ENCODE peak calls at places on chromosomes 11 and 22, in seven cellular contexts. N is NCI-H510A treated with DMSO at 0.1 percent for 48 hours; F is lower lobe of right lung; P is GM12865; V is stimulated activated CD8-positive, alpha-beta memory T cell treated with anti-CD3 and anti-CD28 coated beads, Interleukin-12 subunit alpha, Interleukin-12 subunit beta, amount 100 ng/mL, for 4 hours; G is T follicular helper cell; K is T-helper 1 cell. Z is an unnamed sample.

GRCh38 chr22:43796567-43796966 is 15.5 kb downstream of the EFCAB6 start:
- DNase-seq in P (no peak), F (no peak), V (no peak), K (no peak), N (peak), G (no peak), Z (peak)

GRCh38 chr22:32531228-32531627 is 56.6 kb downstream of the FBXO7 start:
- DNase-seq in K (no peak), V (no peak), P (no peak), G (no peak), F (no peak), N (no peak), Z (peak)

GRCh38 chr11:110856993-110857812 is 145.0 kb upstream of the ARHGAP20 start:
- DNase-seq in N (no peak), G (no peak), F (no peak), P (peak), V (no peak), K (no peak), Z (no peak)

GRCh38 chr11:124070906-124071621 is 29.9 kb upstream of the OR10G7 start:
- DNase-seq in P (peak), K (peak), N (no peak), G (peak), F (peak), V (peak), Z (peak)

GRCh38 chr11:3136542-3137455 is 28.3 kb downstream of the OSBPL5 start:
- DNase-seq in N (no peak), K (no peak), G (no peak), P (no peak), V (no peak), F (peak), Z (no peak)

GRCh38 chr11:120586072-120586471 is 74.5 kb downstream of the GRIK4 start:
- DNase-seq in N (no peak), F (no peak), G (no peak), P (no peak), V (no peak), K (no peak), Z (no peak)

GRCh38 chr11:121936781-121937447 is 179.1 kb downstream of the BLID start:
- DNase-seq in G (no peak), F (no peak), V (no peak), K (no peak), N (no peak), P (no peak), Z (no peak)

GRCh38 chr11:109972939-109973338 is 120.3 kb upstream of the ZC3H12C start:
- DNase-seq in N (no peak), G (no peak), V (no peak), P (no peak), F (no peak), K (no peak), Z (no peak)

GRCh38 chr22:25880524-25880923 is 138.5 kb downstream of the MYO18B start:
- DNase-seq in G (no peak), K (no peak), P (peak), N (no peak), F (no peak), V (no peak), Z (no peak)

GRCh38 chr11:131897247-131897646 is 526.8 kb downstream of the NTM start:
- DNase-seq in P (no peak), V (no peak), K (no peak), F (no peak), G (no peak), N (peak), Z (no peak)

GRCh38 chr11:109016724-109017123 is 351.9 kb downstream of the DDX10 start:
- DNase-seq in N (no peak), V (no peak), G (no peak), P (no peak), K (no peak), F (no peak), Z (no peak)

GRCh38 chr11:77057938-77058474 is 8.8 kb upstream of the CAPN5 start:
- DNase-seq in V (no peak), K (no peak), G (no peak), P (no peak), F (no peak), N (no peak), Z (no peak)

GRCh38 chr22:23054531-23055257 is 15.6 kb upstream of the GNAZ start:
- DNase-seq in V (no peak), F (no peak), K (no peak), P (peak), G (no peak), N (no peak), Z (no peak)